ENCODE peak calls at places on chromosomes 4 and X, in five cellular contexts. E, L, W, G and U are unnamed samples.
A peak's percentile ranks its signal among the peaks of the same experiment; 100 is the strongest.

GRCh38 chr4:26952891-26953290 is 92.2 kb downstream of the STIM2 start:
- DNase-seq in E (no peak), L (no peak), W (no peak), G (no peak), U (no peak)

GRCh38 chr4:73309211-73309610 is 50.6 kb upstream of the ANKRD17 start:
- DNase-seq in E (no peak), L (no peak), W (no peak), G (no peak), U (no peak)

GRCh38 chrX:77785400-77785745 is 643 bp downstream of the ATRX start:
- DNase-seq in E (peak; percentile 28), L (peak; percentile 4), W (no peak), G (peak; percentile 7), U (no peak)

GRCh38 chrX:9730752-9731151 is 34.9 kb downstream of the GPR143 start:
- DNase-seq in E (no peak), L (no peak), W (no peak), G (no peak), U (no peak)

GRCh38 chr4:118772149-118773081 is 63.5 kb downstream of the SEC24D start:
- DNase-seq in E (peak; percentile 15), L (no peak), W (no peak), G (no peak), U (no peak)

GRCh38 chr4:162984621-162985020 is 182.1 kb downstream of the NAF1 start:
- DNase-seq in E (no peak), L (no peak), W (no peak), G (no peak), U (no peak)

GRCh38 chr4:82515705-82516104 is 46.1 kb downstream of the TMEM150C start:
- DNase-seq in E (no peak), L (peak; percentile 74), W (no peak), G (peak; percentile 34), U (no peak)

GRCh38 chrX:22533898-22534297 is 261.2 kb downstream of the CBLL2 start:
- DNase-seq in E (no peak), L (no peak), W (no peak), G (no peak), U (no peak)

DNA sequence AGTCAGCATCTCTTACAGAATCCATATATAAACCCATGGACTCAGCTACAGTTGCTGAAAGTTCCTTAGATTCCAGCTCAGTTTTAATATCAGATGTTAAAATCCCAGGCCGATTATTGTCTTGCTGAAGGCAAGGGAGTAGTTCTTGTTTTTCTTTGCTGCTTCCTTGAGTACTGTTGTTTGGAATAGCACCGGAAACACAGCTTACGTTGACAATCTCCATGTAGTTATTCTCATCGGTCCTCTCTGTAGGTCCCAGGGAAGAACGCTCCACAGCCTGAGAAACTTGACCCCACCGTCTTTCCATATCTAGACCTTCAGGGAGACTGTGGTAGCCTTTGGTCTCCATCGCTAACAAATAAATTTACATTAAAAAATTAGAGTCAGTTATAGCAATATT is 5.7 kb downstream of the NR3C2 start:
- DNase-seq in E (no peak), L (no peak), W (no peak), G (no peak), U (no peak)
- H3K4me1 ChIP-seq in E (no peaks in the 10 kb centered on the region), L (peaks cover 65% of the 10 kb centered on the region), W (peaks cover 44% of the 10 kb centered on the region), G (peaks cover 36% of the 10 kb centered on the region), U (peaks cover 44% of the 10 kb centered on the region)

DNA sequence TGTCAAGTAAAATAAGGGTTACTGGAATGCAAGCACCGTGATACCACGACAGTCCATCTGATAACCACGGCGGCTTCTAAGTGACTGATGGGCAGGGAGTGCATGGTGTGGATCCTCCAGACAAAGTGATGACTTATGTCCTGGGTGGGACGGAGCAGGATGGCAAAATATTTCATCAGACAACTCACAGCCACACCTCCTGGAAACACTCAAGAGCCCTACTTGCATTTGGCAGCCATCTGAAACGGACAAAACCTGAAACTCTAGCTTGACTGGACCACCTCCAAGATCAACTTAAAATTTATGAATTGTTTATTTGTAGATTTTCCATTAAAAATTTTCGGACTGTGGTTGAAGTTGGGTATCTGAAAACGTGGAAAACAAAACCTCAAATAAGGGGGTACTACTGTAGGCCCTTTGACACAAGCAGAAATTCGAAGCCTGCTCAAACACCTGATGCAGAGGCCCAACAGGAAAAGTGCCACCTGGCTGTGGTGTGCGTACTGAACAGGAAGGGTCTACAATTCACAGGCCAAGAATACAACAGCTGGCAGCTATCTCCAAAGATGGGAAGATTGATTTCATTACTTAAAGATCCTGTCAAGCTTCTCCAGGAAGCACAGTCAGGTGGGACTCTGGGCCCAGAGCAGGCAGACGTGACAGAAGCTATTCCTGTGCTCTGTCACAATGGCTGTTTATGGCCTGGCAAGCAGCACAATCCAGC is 26.0 kb downstream of the LRIT3 start:
- DNase-seq in E (no peak), L (no peak), W (no peak), G (no peak), U (no peak)
- TF ChIP-seq CTCF in E (no peak), L (no peak), W (no peak), G (no peak), U (no peak)

GRCh38 chr4:8097721-8098345 is 60.8 kb downstream of the ABLIM2 start:
- DNase-seq in E (no peak), L (no peak), W (no peak), G (no peak), U (no peak)
- H3K27ac ChIP-seq in E (peak overlapping the region; percentile 56), L (no peak overlapping the region), W (no peak overlapping the region), G (no peak overlapping the region), U (no peak overlapping the region)

GRCh38 chrX:129741880-129742758 is 3.3 kb downstream of the XPNPEP2 start:
- DNase-seq in E (no peak), L (peak; percentile 26), W (no peak), G (no peak), U (no peak)
- H3K4me1 ChIP-seq in E (no peaks in the 10 kb centered on the region), L (no peaks in the 10 kb centered on the region), W (peaks cover 10% of the 10 kb centered on the region), G (no peaks in the 10 kb centered on the region), U (no peaks in the 10 kb centered on the region)

DNA sequence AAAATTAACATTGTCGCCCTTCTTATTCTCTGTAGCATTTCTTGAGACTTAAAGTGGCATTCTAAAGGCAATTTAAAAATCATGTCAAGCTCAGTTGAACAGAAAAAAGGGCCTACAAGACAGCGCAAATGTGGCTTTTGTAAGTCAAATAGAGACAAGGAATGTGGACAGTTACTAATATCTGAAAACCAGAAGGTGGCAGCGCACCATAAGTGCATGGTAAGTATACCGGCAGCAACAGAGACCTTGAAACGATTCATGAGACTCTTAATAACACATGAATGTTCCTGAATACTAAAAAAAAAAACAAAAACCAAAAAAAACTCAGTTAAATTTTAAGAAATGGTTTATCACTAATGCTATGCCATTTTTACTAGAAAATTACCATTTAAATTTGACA is 82.4 kb upstream of the HPRT1 start:
- DNase-seq in E (no peak), L (peak; percentile 3), W (no peak), G (peak; percentile 45), U (no peak)
- TF ChIP-seq CTCF in E (peak; percentile 48), L (no peak), W (no peak), G (peak; percentile 25), U (no peak)

GRCh38 chr4:107562306-107562705 is 157.7 kb downstream of the PAPSS1 start:
- DNase-seq in E (no peak), L (no peak), W (no peak), G (no peak), U (no peak)

GRCh38 chr4:107561481-107561880 is 158.6 kb downstream of the PAPSS1 start:
- DNase-seq in E (no peak), L (no peak), W (no peak), G (no peak), U (no peak)

GRCh38 chr4:107559653-107560052 is 160.4 kb downstream of the PAPSS1 start:
- DNase-seq in E (no peak), L (no peak), W (no peak), G (no peak), U (no peak)

DNA sequence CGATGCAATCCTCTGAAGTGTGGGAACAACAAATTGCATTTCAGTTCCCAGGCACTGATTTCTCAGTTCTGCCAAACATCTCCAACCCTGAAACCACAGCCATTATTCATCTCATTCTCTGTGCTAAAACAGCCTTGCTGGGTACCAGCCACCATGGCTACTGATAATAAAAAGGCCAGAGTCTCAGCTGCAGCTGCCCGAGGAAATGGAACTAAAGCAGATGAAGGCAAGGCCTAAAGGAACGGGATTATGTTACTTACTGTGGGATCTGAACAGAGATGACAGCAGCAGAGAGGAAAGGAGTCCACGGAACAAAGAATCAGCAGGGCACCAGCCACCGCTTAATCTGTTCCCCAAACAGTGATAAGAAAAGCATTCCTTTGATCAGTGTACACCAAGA is 155.7 kb downstream of the PAPSS1 start:
- DNase-seq in E (no peak), L (no peak), W (no peak), G (no peak), U (no peak)
- H3K27ac ChIP-seq in E (no peak overlapping the region), L (no peak overlapping the region), W (no peak overlapping the region), G (no peak overlapping the region), U (no peak overlapping the region)

DNA sequence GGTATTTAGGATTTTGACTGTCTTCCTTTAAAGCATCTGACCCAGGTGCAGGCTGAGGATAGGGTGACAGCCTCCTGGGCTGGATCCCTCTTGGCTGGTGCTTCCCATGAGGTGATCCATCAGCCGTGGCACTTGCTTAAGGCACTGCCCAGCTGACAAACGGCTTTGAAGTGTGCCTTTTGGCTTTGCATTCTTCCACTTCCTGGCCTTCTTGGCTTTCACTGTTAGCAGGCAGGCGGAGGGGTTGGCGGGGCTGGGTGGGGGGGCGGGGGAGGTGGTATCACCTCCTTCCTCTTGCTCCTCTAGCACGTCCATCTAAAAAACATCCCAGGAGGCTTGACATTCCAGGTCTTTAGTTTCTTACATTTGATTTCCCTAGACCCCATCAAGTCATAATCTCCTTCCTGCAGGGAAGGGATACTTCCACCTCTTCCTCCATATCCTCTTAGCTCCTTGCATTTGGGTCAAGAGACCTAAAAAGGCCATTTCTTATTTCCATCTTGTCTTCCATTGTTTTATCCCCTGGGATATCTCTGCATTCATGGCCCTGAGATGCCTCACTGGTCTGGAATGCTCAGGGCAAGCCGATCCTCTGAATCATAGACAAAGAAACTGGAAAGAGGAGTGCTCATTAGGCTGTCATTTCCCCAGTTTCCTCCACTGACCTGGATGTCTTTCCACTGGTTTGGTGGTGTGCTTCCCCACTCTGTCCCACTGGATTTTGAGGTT is 11.3 kb upstream of the APLN start:
- DNase-seq in E (peak; percentile 66), L (no peak), W (no peak), G (no peak), U (no peak)
- H3K4me1 ChIP-seq in E (peaks cover 20% of the 10 kb centered on the region), L (no peaks in the 10 kb centered on the region), W (no peaks in the 10 kb centered on the region), G (no peaks in the 10 kb centered on the region), U (peaks cover 10% of the 10 kb centered on the region)